ENCODE peak calls at places on chromosomes 2 and 18, in six cellular contexts. One of them, this sample, is unnamed. For H3K9me3, the result is how much of the 10 kb centered on the place peaks cover.

GRCh38 chr2:102186676-102187190 is at the start of gene IL1RL2:
- DNase-seq in CD8-positive, alpha-beta T cell: no peak
- DNase-seq in breast epithelium: peak
- DNase-seq in A549: no peak
- DNase-seq in right cardiac atrium: peak
- DNase-seq in left lung: peak
- DNase-seq in this sample: no peak

GRCh38 chr2:30708491-30709290 is 98.6 kb downstream of the CAPN13 start:
- DNase-seq in breast epithelium: no peak
- DNase-seq in CD8-positive, alpha-beta T cell: no peak
- DNase-seq in A549: peak
- DNase-seq in right cardiac atrium: no peak
- DNase-seq in left lung: no peak
- DNase-seq in this sample: no peak

GRCh38 chr2:58604096-58604495 is 363.0 kb upstream of the FANCL start:
- DNase-seq in right cardiac atrium: no peak
- DNase-seq in A549: no peak
- DNase-seq in breast epithelium: no peak
- DNase-seq in CD8-positive, alpha-beta T cell: no peak
- DNase-seq in left lung: no peak
- DNase-seq in this sample: no peak

GRCh38 chr2:233839447-233839820 is 14.9 kb downstream of the HJURP start:
- DNase-seq in breast epithelium: no peak
- DNase-seq in right cardiac atrium: no peak
- DNase-seq in left lung: no peak
- DNase-seq in A549: no peak
- DNase-seq in CD8-positive, alpha-beta T cell: no peak
- DNase-seq in this sample: no peak

GRCh38 chr2:239978381-239978780 is 46.8 kb downstream of the NDUFA10 start:
- DNase-seq in breast epithelium: no peak
- DNase-seq in CD8-positive, alpha-beta T cell: no peak
- DNase-seq in A549: no peak
- DNase-seq in left lung: no peak
- DNase-seq in right cardiac atrium: no peak
- DNase-seq in this sample: no peak

GRCh38 chr2:54755641-54756326 is 32.3 kb downstream of the EML6 start:
- DNase-seq in CD8-positive, alpha-beta T cell: no peak
- DNase-seq in A549: no peak
- DNase-seq in breast epithelium: no peak
- DNase-seq in left lung: no peak
- DNase-seq in right cardiac atrium: no peak
- DNase-seq in this sample: no peak

GRCh38 chr2:1414121-1414520 is 858 bp downstream of the TPO start:
- DNase-seq in breast epithelium: no peak
- DNase-seq in A549: no peak
- DNase-seq in CD8-positive, alpha-beta T cell: no peak
- DNase-seq in right cardiac atrium: no peak
- DNase-seq in left lung: no peak
- DNase-seq in this sample: no peak

GRCh38 chr18:21241224-21242131 is 554 bp upstream of the GREB1L start:
- DNase-seq in CD8-positive, alpha-beta T cell: no peak
- DNase-seq in left lung: no peak
- DNase-seq in right cardiac atrium: peak
- DNase-seq in breast epithelium: no peak
- DNase-seq in A549: no peak
- DNase-seq in this sample: no peak

GRCh38 chr2:12440731-12441130 is 276.0 kb upstream of the TRIB2 start:
- DNase-seq in breast epithelium: no peak
- DNase-seq in right cardiac atrium: no peak
- DNase-seq in A549: no peak
- DNase-seq in left lung: no peak
- DNase-seq in CD8-positive, alpha-beta T cell: no peak
- DNase-seq in this sample: no peak

GRCh38 chr2:1068832-1069231 is 118.2 kb downstream of the SNTG2 start:
- DNase-seq in CD8-positive, alpha-beta T cell: no peak
- DNase-seq in right cardiac atrium: no peak
- DNase-seq in breast epithelium: no peak
- DNase-seq in left lung: no peak
- DNase-seq in A549: no peak
- DNase-seq in this sample: no peak

GRCh38 chr18:34787931-34788532 is 77.9 kb downstream of the DTNA start:
- DNase-seq in A549: peak
- DNase-seq in left lung: no peak
- DNase-seq in right cardiac atrium: no peak
- DNase-seq in CD8-positive, alpha-beta T cell: no peak
- DNase-seq in breast epithelium: no peak
- DNase-seq in this sample: no peak

GRCh38 chr2:179744341-179744740 is 117.1 kb downstream of the ZNF385B start:
- DNase-seq in breast epithelium: no peak
- DNase-seq in right cardiac atrium: no peak
- DNase-seq in A549: no peak
- DNase-seq in CD8-positive, alpha-beta T cell: no peak
- DNase-seq in left lung: no peak
- DNase-seq in this sample: no peak
- H3K4me3 ChIP-seq in breast epithelium: peak
- H3K4me3 ChIP-seq in right cardiac atrium: peak
- H3K4me3 ChIP-seq in A549: no peak
- H3K4me3 ChIP-seq in CD8-positive, alpha-beta T cell: no peak
- H3K4me3 ChIP-seq in left lung: peak
- H3K4me3 ChIP-seq in this sample: no peak

GRCh38 chr18:29821544-29821943 is 1221.0 kb downstream of the DSC3 start:
- DNase-seq in right cardiac atrium: no peak
- DNase-seq in left lung: no peak
- DNase-seq in CD8-positive, alpha-beta T cell: no peak
- DNase-seq in breast epithelium: no peak
- DNase-seq in A549: no peak
- DNase-seq in this sample: no peak
- H3K9me3 ChIP-seq in right cardiac atrium: under half
- H3K9me3 ChIP-seq in left lung: under half
- H3K9me3 ChIP-seq in CD8-positive, alpha-beta T cell: under half
- H3K9me3 ChIP-seq in breast epithelium: under half
- H3K9me3 ChIP-seq in A549: under half
- H3K9me3 ChIP-seq in this sample: under half

GRCh38 chr2:100418563-100418962 is 1.1 kb upstream of the CHST10 start:
- DNase-seq in left lung: no peak
- DNase-seq in breast epithelium: no peak
- DNase-seq in A549: no peak
- DNase-seq in right cardiac atrium: no peak
- DNase-seq in CD8-positive, alpha-beta T cell: no peak
- DNase-seq in this sample: no peak

GRCh38 chr2:100416939-100417744 is at the start of gene CHST10:
- DNase-seq in right cardiac atrium: peak
- DNase-seq in breast epithelium: no peak
- DNase-seq in A549: peak
- DNase-seq in left lung: peak
- DNase-seq in CD8-positive, alpha-beta T cell: peak
- DNase-seq in this sample: no peak

GRCh38 chr2:100417745-100418090 is 250 bp upstream of the CHST10 start:
- DNase-seq in left lung: no peak
- DNase-seq in right cardiac atrium: no peak
- DNase-seq in breast epithelium: no peak
- DNase-seq in CD8-positive, alpha-beta T cell: no peak
- DNase-seq in A549: no peak
- DNase-seq in this sample: no peak

GRCh38 chr2:100413586-100413985 is 3.9 kb downstream of the CHST10 start:
- DNase-seq in CD8-positive, alpha-beta T cell: no peak
- DNase-seq in breast epithelium: no peak
- DNase-seq in right cardiac atrium: no peak
- DNase-seq in left lung: no peak
- DNase-seq in A549: no peak
- DNase-seq in this sample: no peak

GRCh38 chr2:100416397-100416938 is 1.0 kb downstream of the CHST10 start:
- DNase-seq in right cardiac atrium: no peak
- DNase-seq in breast epithelium: no peak
- DNase-seq in left lung: no peak
- DNase-seq in A549: no peak
- DNase-seq in CD8-positive, alpha-beta T cell: no peak
- DNase-seq in this sample: no peak
- H3K4me3 ChIP-seq in right cardiac atrium: peak
- H3K4me3 ChIP-seq in breast epithelium: peak
- H3K4me3 ChIP-seq in left lung: peak
- H3K4me3 ChIP-seq in A549: peak
- H3K4me3 ChIP-seq in CD8-positive, alpha-beta T cell: peak
- H3K4me3 ChIP-seq in this sample: peak

GRCh38 chr2:6845312-6845711 is 20.4 kb downstream of the CMPK2 start:
- DNase-seq in CD8-positive, alpha-beta T cell: no peak
- DNase-seq in left lung: no peak
- DNase-seq in right cardiac atrium: no peak
- DNase-seq in breast epithelium: no peak
- DNase-seq in A549: no peak
- DNase-seq in this sample: no peak
- H3K9me3 ChIP-seq in CD8-positive, alpha-beta T cell: under half
- H3K9me3 ChIP-seq in left lung: under half
- H3K9me3 ChIP-seq in right cardiac atrium: under half
- H3K9me3 ChIP-seq in breast epithelium: half or more
- H3K9me3 ChIP-seq in A549: under half
- H3K9me3 ChIP-seq in this sample: half or more

DNA sequence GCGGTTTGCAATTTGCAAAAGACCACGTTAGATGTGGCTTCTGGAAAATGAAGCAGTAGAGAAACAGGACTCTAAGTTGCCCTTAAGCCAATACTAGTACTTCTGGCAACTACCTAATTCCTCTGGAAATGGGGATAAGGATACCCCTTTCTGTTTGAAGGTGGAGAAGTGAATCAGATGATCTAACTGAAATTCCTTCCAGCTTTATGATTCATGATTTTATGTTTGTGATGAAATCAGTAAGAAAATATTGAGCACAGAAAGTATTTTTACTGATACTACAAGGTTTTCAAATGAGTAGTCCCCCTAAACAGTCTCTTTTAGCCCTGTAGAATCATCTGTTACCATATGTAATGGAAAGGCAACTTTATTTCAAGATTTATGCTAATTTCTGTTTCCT is 98.0 kb downstream of the CDC42EP3 start:
- DNase-seq in right cardiac atrium: no peak
- DNase-seq in A549: no peak
- DNase-seq in left lung: no peak
- DNase-seq in CD8-positive, alpha-beta T cell: no peak
- DNase-seq in breast epithelium: no peak
- DNase-seq in this sample: no peak
- H3K4me3 ChIP-seq in right cardiac atrium: no peak
- H3K4me3 ChIP-seq in A549: no peak
- H3K4me3 ChIP-seq in left lung: no peak
- H3K4me3 ChIP-seq in CD8-positive, alpha-beta T cell: no peak
- H3K4me3 ChIP-seq in breast epithelium: no peak
- H3K4me3 ChIP-seq in this sample: no peak

GRCh38 chr2:21781962-21782361 is 658.2 kb downstream of the TDRD15 start:
- DNase-seq in CD8-positive, alpha-beta T cell: no peak
- DNase-seq in right cardiac atrium: no peak
- DNase-seq in A549: no peak
- DNase-seq in left lung: no peak
- DNase-seq in breast epithelium: no peak
- DNase-seq in this sample: no peak

GRCh38 chr2:21782866-21783265 is 659.1 kb downstream of the TDRD15 start:
- DNase-seq in CD8-positive, alpha-beta T cell: no peak
- DNase-seq in breast epithelium: no peak
- DNase-seq in left lung: no peak
- DNase-seq in A549: no peak
- DNase-seq in right cardiac atrium: no peak
- DNase-seq in this sample: no peak

GRCh38 chr2:21793461-21793860 is 669.7 kb downstream of the TDRD15 start:
- DNase-seq in left lung: no peak
- DNase-seq in CD8-positive, alpha-beta T cell: no peak
- DNase-seq in right cardiac atrium: no peak
- DNase-seq in A549: no peak
- DNase-seq in breast epithelium: no peak
- DNase-seq in this sample: no peak

DNA sequence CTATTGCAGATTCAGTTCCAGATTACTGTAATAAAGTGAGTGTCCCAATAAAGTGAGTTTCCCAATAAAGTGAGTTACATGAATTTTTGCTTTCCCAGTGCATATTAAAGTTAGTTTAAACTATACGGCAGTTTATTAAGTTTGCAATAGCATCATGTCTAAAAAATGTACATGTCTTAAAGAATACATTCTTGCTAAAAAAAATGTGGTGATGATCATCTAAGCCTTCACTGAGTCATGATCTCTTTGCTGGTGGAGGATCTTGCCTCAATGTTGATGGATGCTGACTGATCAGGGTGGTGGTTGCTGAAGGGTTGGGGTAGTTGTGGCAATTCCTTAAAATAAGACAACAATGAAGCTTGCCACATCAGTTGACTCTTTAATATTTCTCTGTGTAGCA is 664.2 kb downstream of the TDRD15 start:
- DNase-seq in CD8-positive, alpha-beta T cell: no peak
- DNase-seq in breast epithelium: no peak
- DNase-seq in left lung: no peak
- DNase-seq in right cardiac atrium: no peak
- DNase-seq in A549: no peak
- DNase-seq in this sample: no peak
- H3K9me3 ChIP-seq in CD8-positive, alpha-beta T cell: under half
- H3K9me3 ChIP-seq in breast epithelium: under half
- H3K9me3 ChIP-seq in left lung: under half
- H3K9me3 ChIP-seq in right cardiac atrium: under half
- H3K9me3 ChIP-seq in A549: under half
- H3K9me3 ChIP-seq in this sample: under half

DNA sequence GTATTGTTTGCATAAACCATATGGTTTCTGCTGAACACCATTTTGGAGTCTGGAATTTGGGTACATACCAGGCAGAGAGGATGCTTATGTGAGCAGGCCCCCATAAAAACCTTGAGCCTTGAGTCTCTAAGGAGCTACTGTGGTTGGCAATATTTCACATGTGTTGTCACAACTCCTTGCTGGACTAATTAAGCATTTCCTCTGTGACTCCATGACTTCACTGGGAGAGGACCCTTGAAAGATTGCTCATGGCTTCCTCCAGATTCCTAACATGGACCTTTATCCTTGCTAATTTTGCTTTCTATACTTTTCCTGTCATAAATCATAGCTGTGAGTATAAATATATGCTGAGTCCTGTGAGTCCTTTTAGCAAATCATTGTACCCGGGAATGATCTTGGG is 7.6 kb upstream of the COQ10B start:
- DNase-seq in breast epithelium: no peak
- DNase-seq in right cardiac atrium: no peak
- DNase-seq in CD8-positive, alpha-beta T cell: no peak
- DNase-seq in left lung: no peak
- DNase-seq in A549: no peak
- DNase-seq in this sample: no peak
- H3K4me3 ChIP-seq in breast epithelium: no peak
- H3K4me3 ChIP-seq in right cardiac atrium: no peak
- H3K4me3 ChIP-seq in CD8-positive, alpha-beta T cell: no peak
- H3K4me3 ChIP-seq in left lung: no peak
- H3K4me3 ChIP-seq in A549: no peak
- H3K4me3 ChIP-seq in this sample: no peak

DNA sequence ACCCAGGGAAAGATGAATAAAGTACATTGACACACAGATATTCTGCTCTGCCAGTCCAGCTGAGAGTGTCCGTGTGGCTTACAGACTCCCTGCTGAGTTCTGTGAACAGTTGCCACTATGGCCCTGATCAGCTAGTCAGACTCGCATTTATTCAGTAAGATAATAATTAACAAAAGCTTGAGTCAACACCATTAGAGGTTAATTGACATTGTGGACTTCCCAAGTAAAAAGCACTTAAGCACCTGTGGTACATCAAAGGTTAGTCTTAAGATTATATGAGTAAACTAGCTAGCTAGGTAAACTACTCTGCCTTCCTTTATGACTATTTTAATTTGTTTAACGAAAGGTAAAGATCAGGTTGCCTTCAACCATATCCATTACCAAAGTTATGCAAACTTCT is 33.7 kb downstream of the ANKRD30B start:
- DNase-seq in breast epithelium: no peak
- DNase-seq in CD8-positive, alpha-beta T cell: no peak
- DNase-seq in A549: no peak
- DNase-seq in left lung: no peak
- DNase-seq in right cardiac atrium: no peak
- DNase-seq in this sample: no peak
- H3K9me3 ChIP-seq in breast epithelium: under half
- H3K9me3 ChIP-seq in CD8-positive, alpha-beta T cell: under half
- H3K9me3 ChIP-seq in A549: under half
- H3K9me3 ChIP-seq in left lung: under half
- H3K9me3 ChIP-seq in right cardiac atrium: under half
- H3K9me3 ChIP-seq in this sample: under half

GRCh38 chr18:24270358-24270936 is 127.2 kb downstream of the OSBPL1A start:
- DNase-seq in right cardiac atrium: no peak
- DNase-seq in A549: no peak
- DNase-seq in breast epithelium: no peak
- DNase-seq in left lung: no peak
- DNase-seq in CD8-positive, alpha-beta T cell: no peak
- DNase-seq in this sample: no peak
- H3K4me3 ChIP-seq in right cardiac atrium: peak
- H3K4me3 ChIP-seq in A549: peak
- H3K4me3 ChIP-seq in breast epithelium: peak
- H3K4me3 ChIP-seq in left lung: peak
- H3K4me3 ChIP-seq in CD8-positive, alpha-beta T cell: no peak
- H3K4me3 ChIP-seq in this sample: peak

This sample was measured in ascending aorta.